ENCODE peak calls at places on chromosomes 2 and 18, in ten cellular contexts. One of them, this sample, is unnamed.

GRCh38 chr18:79754831-79755351 is 42.8 kb upstream of the KCNG2 start:
- DNase-seq in sigmoid colon: peak
- DNase-seq in effector memory CD4-positive, alpha-beta T cell: no peak
- DNase-seq in NCI-H446: no peak
- DNase-seq in AG08395: no peak
- DNase-seq in T follicular helper cell: no peak
- DNase-seq in cardiac muscle cell: no peak
- DNase-seq in neural crest cell: no peak
- DNase-seq in stimulated activated CD8-positive, alpha-beta memory T cell treated with anti-CD3 and anti-CD28 coated beads, Interleukin-4, amount 100 ng/mL, for 24 hours: no peak
- DNase-seq in BJ: no peak
- DNase-seq in this sample: peak

GRCh38 chr2:9990735-9991134 is 39.2 kb downstream of the GRHL1 start:
- DNase-seq in sigmoid colon: no peak
- DNase-seq in effector memory CD4-positive, alpha-beta T cell: no peak
- DNase-seq in NCI-H446: no peak
- DNase-seq in AG08395: peak
- DNase-seq in T follicular helper cell: no peak
- DNase-seq in cardiac muscle cell: peak
- DNase-seq in neural crest cell: no peak
- DNase-seq in stimulated activated CD8-positive, alpha-beta memory T cell treated with anti-CD3 and anti-CD28 coated beads, Interleukin-4, amount 100 ng/mL, for 24 hours: no peak
- DNase-seq in BJ: no peak
- DNase-seq in this sample: no peak

GRCh38 chr2:220446106-220446712 is 818.8 kb downstream of the SLC4A3 start:
- DNase-seq in sigmoid colon: no peak
- DNase-seq in effector memory CD4-positive, alpha-beta T cell: no peak
- DNase-seq in NCI-H446: no peak
- DNase-seq in AG08395: no peak
- DNase-seq in T follicular helper cell: no peak
- DNase-seq in cardiac muscle cell: no peak
- DNase-seq in neural crest cell: no peak
- DNase-seq in stimulated activated CD8-positive, alpha-beta memory T cell treated with anti-CD3 and anti-CD28 coated beads, Interleukin-4, amount 100 ng/mL, for 24 hours: no peak
- DNase-seq in BJ: no peak
- DNase-seq in this sample: no peak

GRCh38 chr18:79988925-79989361 is 580 bp upstream of the TXNL4A start:
- DNase-seq in sigmoid colon: peak
- DNase-seq in effector memory CD4-positive, alpha-beta T cell: no peak
- DNase-seq in NCI-H446: no peak
- DNase-seq in AG08395: peak
- DNase-seq in T follicular helper cell: no peak
- DNase-seq in cardiac muscle cell: peak
- DNase-seq in neural crest cell: no peak
- DNase-seq in stimulated activated CD8-positive, alpha-beta memory T cell treated with anti-CD3 and anti-CD28 coated beads, Interleukin-4, amount 100 ng/mL, for 24 hours: no peak
- DNase-seq in BJ: no peak
- DNase-seq in this sample: no peak

GRCh38 chr2:32357545-32358482 is 991 bp downstream of the BIRC6 start:
- DNase-seq in sigmoid colon: peak
- DNase-seq in effector memory CD4-positive, alpha-beta T cell: peak
- DNase-seq in NCI-H446: no peak
- DNase-seq in AG08395: peak
- DNase-seq in T follicular helper cell: peak
- DNase-seq in cardiac muscle cell: peak
- DNase-seq in neural crest cell: peak
- DNase-seq in stimulated activated CD8-positive, alpha-beta memory T cell treated with anti-CD3 and anti-CD28 coated beads, Interleukin-4, amount 100 ng/mL, for 24 hours: peak
- DNase-seq in BJ: no peak
- DNase-seq in this sample: peak

GRCh38 chr2:26720322-26721166 is 28.0 kb downstream of the KCNK3 start:
- DNase-seq in sigmoid colon: peak
- DNase-seq in effector memory CD4-positive, alpha-beta T cell: no peak
- DNase-seq in NCI-H446: no peak
- DNase-seq in AG08395: peak
- DNase-seq in T follicular helper cell: no peak
- DNase-seq in cardiac muscle cell: peak
- DNase-seq in neural crest cell: no peak
- DNase-seq in stimulated activated CD8-positive, alpha-beta memory T cell treated with anti-CD3 and anti-CD28 coated beads, Interleukin-4, amount 100 ng/mL, for 24 hours: no peak
- DNase-seq in BJ: no peak
- DNase-seq in this sample: no peak

GRCh38 chr2:119136093-119136492 is 22.5 kb downstream of the C1QL2 start:
- DNase-seq in sigmoid colon: no peak
- DNase-seq in effector memory CD4-positive, alpha-beta T cell: no peak
- DNase-seq in NCI-H446: no peak
- DNase-seq in AG08395: no peak
- DNase-seq in T follicular helper cell: no peak
- DNase-seq in cardiac muscle cell: no peak
- DNase-seq in neural crest cell: no peak
- DNase-seq in stimulated activated CD8-positive, alpha-beta memory T cell treated with anti-CD3 and anti-CD28 coated beads, Interleukin-4, amount 100 ng/mL, for 24 hours: no peak
- DNase-seq in BJ: no peak
- DNase-seq in this sample: no peak

GRCh38 chr18:21943456-21943855 is 202.9 kb downstream of the MIB1 start:
- DNase-seq in sigmoid colon: no peak
- DNase-seq in effector memory CD4-positive, alpha-beta T cell: no peak
- DNase-seq in NCI-H446: no peak
- DNase-seq in AG08395: no peak
- DNase-seq in T follicular helper cell: no peak
- DNase-seq in cardiac muscle cell: peak
- DNase-seq in neural crest cell: no peak
- DNase-seq in stimulated activated CD8-positive, alpha-beta memory T cell treated with anti-CD3 and anti-CD28 coated beads, Interleukin-4, amount 100 ng/mL, for 24 hours: no peak
- DNase-seq in BJ: no peak
- DNase-seq in this sample: no peak

GRCh38 chr2:184654945-184655344 is 56.6 kb downstream of the ZNF804A start:
- DNase-seq in sigmoid colon: no peak
- DNase-seq in effector memory CD4-positive, alpha-beta T cell: no peak
- DNase-seq in NCI-H446: no peak
- DNase-seq in AG08395: no peak
- DNase-seq in T follicular helper cell: no peak
- DNase-seq in cardiac muscle cell: peak
- DNase-seq in neural crest cell: no peak
- DNase-seq in stimulated activated CD8-positive, alpha-beta memory T cell treated with anti-CD3 and anti-CD28 coated beads, Interleukin-4, amount 100 ng/mL, for 24 hours: no peak
- DNase-seq in BJ: peak
- DNase-seq in this sample: no peak

GRCh38 chr2:102841107-102841840 is 79.4 kb downstream of the TMEM182 start:
- DNase-seq in sigmoid colon: peak
- DNase-seq in effector memory CD4-positive, alpha-beta T cell: no peak
- DNase-seq in NCI-H446: peak
- DNase-seq in AG08395: peak
- DNase-seq in T follicular helper cell: no peak
- DNase-seq in cardiac muscle cell: peak
- DNase-seq in neural crest cell: peak
- DNase-seq in stimulated activated CD8-positive, alpha-beta memory T cell treated with anti-CD3 and anti-CD28 coated beads, Interleukin-4, amount 100 ng/mL, for 24 hours: no peak
- DNase-seq in BJ: no peak
- DNase-seq in this sample: no peak

GRCh38 chr2:110858135-110858737 is 125.9 kb downstream of the ACOXL start:
- DNase-seq in sigmoid colon: no peak
- DNase-seq in effector memory CD4-positive, alpha-beta T cell: peak
- DNase-seq in NCI-H446: no peak
- DNase-seq in AG08395: no peak
- DNase-seq in T follicular helper cell: peak
- DNase-seq in cardiac muscle cell: no peak
- DNase-seq in neural crest cell: no peak
- DNase-seq in stimulated activated CD8-positive, alpha-beta memory T cell treated with anti-CD3 and anti-CD28 coated beads, Interleukin-4, amount 100 ng/mL, for 24 hours: peak
- DNase-seq in BJ: no peak
- DNase-seq in this sample: no peak

GRCh38 chr18:10381516-10381915 is 72.9 kb upstream of the APCDD1 start:
- DNase-seq in sigmoid colon: no peak
- DNase-seq in effector memory CD4-positive, alpha-beta T cell: no peak
- DNase-seq in NCI-H446: no peak
- DNase-seq in AG08395: no peak
- DNase-seq in T follicular helper cell: no peak
- DNase-seq in cardiac muscle cell: no peak
- DNase-seq in neural crest cell: no peak
- DNase-seq in stimulated activated CD8-positive, alpha-beta memory T cell treated with anti-CD3 and anti-CD28 coated beads, Interleukin-4, amount 100 ng/mL, for 24 hours: no peak
- DNase-seq in BJ: no peak
- DNase-seq in this sample: no peak

GRCh38 chr2:231672617-231673347 is 35.5 kb upstream of the PTMA start:
- DNase-seq in sigmoid colon: peak
- DNase-seq in effector memory CD4-positive, alpha-beta T cell: no peak
- DNase-seq in NCI-H446: no peak
- DNase-seq in AG08395: peak
- DNase-seq in T follicular helper cell: no peak
- DNase-seq in cardiac muscle cell: peak
- DNase-seq in neural crest cell: no peak
- DNase-seq in stimulated activated CD8-positive, alpha-beta memory T cell treated with anti-CD3 and anti-CD28 coated beads, Interleukin-4, amount 100 ng/mL, for 24 hours: no peak
- DNase-seq in BJ: no peak
- DNase-seq in this sample: no peak

GRCh38 chr2:144454466-144455287 is 65.2 kb downstream of the ZEB2 start:
- DNase-seq in sigmoid colon: no peak
- DNase-seq in effector memory CD4-positive, alpha-beta T cell: no peak
- DNase-seq in NCI-H446: no peak
- DNase-seq in AG08395: no peak
- DNase-seq in T follicular helper cell: no peak
- DNase-seq in cardiac muscle cell: no peak
- DNase-seq in neural crest cell: no peak
- DNase-seq in stimulated activated CD8-positive, alpha-beta memory T cell treated with anti-CD3 and anti-CD28 coated beads, Interleukin-4, amount 100 ng/mL, for 24 hours: no peak
- DNase-seq in BJ: no peak
- DNase-seq in this sample: no peak

GRCh38 chr2:54161660-54162059 is 46.2 kb downstream of the ACYP2 start:
- DNase-seq in sigmoid colon: no peak
- DNase-seq in effector memory CD4-positive, alpha-beta T cell: no peak
- DNase-seq in NCI-H446: no peak
- DNase-seq in AG08395: peak
- DNase-seq in T follicular helper cell: no peak
- DNase-seq in cardiac muscle cell: no peak
- DNase-seq in neural crest cell: no peak
- DNase-seq in stimulated activated CD8-positive, alpha-beta memory T cell treated with anti-CD3 and anti-CD28 coated beads, Interleukin-4, amount 100 ng/mL, for 24 hours: no peak
- DNase-seq in BJ: no peak
- DNase-seq in this sample: no peak

GRCh38 chr2:3127710-3128109 is 249.9 kb downstream of the EIPR1 start:
- DNase-seq in sigmoid colon: no peak
- DNase-seq in effector memory CD4-positive, alpha-beta T cell: no peak
- DNase-seq in NCI-H446: no peak
- DNase-seq in AG08395: no peak
- DNase-seq in T follicular helper cell: no peak
- DNase-seq in cardiac muscle cell: no peak
- DNase-seq in neural crest cell: no peak
- DNase-seq in stimulated activated CD8-positive, alpha-beta memory T cell treated with anti-CD3 and anti-CD28 coated beads, Interleukin-4, amount 100 ng/mL, for 24 hours: no peak
- DNase-seq in BJ: no peak
- DNase-seq in this sample: no peak

GRCh38 chr2:24343225-24343882 is 17.0 kb downstream of the ITSN2 start:
- DNase-seq in sigmoid colon: no peak
- DNase-seq in effector memory CD4-positive, alpha-beta T cell: no peak
- DNase-seq in NCI-H446: no peak
- DNase-seq in AG08395: no peak
- DNase-seq in T follicular helper cell: no peak
- DNase-seq in cardiac muscle cell: no peak
- DNase-seq in neural crest cell: no peak
- DNase-seq in stimulated activated CD8-positive, alpha-beta memory T cell treated with anti-CD3 and anti-CD28 coated beads, Interleukin-4, amount 100 ng/mL, for 24 hours: no peak
- DNase-seq in BJ: no peak
- DNase-seq in this sample: no peak

GRCh38 chr2:22273853-22274252 is 1111.1 kb upstream of the KLHL29 start:
- DNase-seq in sigmoid colon: no peak
- DNase-seq in effector memory CD4-positive, alpha-beta T cell: no peak
- DNase-seq in NCI-H446: no peak
- DNase-seq in AG08395: no peak
- DNase-seq in T follicular helper cell: no peak
- DNase-seq in cardiac muscle cell: no peak
- DNase-seq in neural crest cell: no peak
- DNase-seq in stimulated activated CD8-positive, alpha-beta memory T cell treated with anti-CD3 and anti-CD28 coated beads, Interleukin-4, amount 100 ng/mL, for 24 hours: no peak
- DNase-seq in BJ: no peak
- DNase-seq in this sample: no peak

GRCh38 chr2:178962805-178963433 is 87.0 kb downstream of the CCDC141 start:
- DNase-seq in sigmoid colon: no peak
- DNase-seq in effector memory CD4-positive, alpha-beta T cell: no peak
- DNase-seq in NCI-H446: no peak
- DNase-seq in AG08395: no peak
- DNase-seq in T follicular helper cell: no peak
- DNase-seq in cardiac muscle cell: no peak
- DNase-seq in neural crest cell: no peak
- DNase-seq in stimulated activated CD8-positive, alpha-beta memory T cell treated with anti-CD3 and anti-CD28 coated beads, Interleukin-4, amount 100 ng/mL, for 24 hours: no peak
- DNase-seq in BJ: no peak
- DNase-seq in this sample: no peak

GRCh38 chr2:14673351-14673875 is 40.9 kb downstream of the LRATD1 start:
- DNase-seq in sigmoid colon: no peak
- DNase-seq in effector memory CD4-positive, alpha-beta T cell: no peak
- DNase-seq in NCI-H446: no peak
- DNase-seq in AG08395: peak
- DNase-seq in T follicular helper cell: no peak
- DNase-seq in cardiac muscle cell: no peak
- DNase-seq in neural crest cell: no peak
- DNase-seq in stimulated activated CD8-positive, alpha-beta memory T cell treated with anti-CD3 and anti-CD28 coated beads, Interleukin-4, amount 100 ng/mL, for 24 hours: no peak
- DNase-seq in BJ: no peak
- DNase-seq in this sample: no peak

GRCh38 chr2:34096552-34097171 is 497.6 kb upstream of the FAM98A start:
- DNase-seq in sigmoid colon: no peak
- DNase-seq in effector memory CD4-positive, alpha-beta T cell: no peak
- DNase-seq in NCI-H446: no peak
- DNase-seq in AG08395: peak
- DNase-seq in T follicular helper cell: peak
- DNase-seq in cardiac muscle cell: peak
- DNase-seq in neural crest cell: peak
- DNase-seq in stimulated activated CD8-positive, alpha-beta memory T cell treated with anti-CD3 and anti-CD28 coated beads, Interleukin-4, amount 100 ng/mL, for 24 hours: peak
- DNase-seq in BJ: no peak
- DNase-seq in this sample: no peak

GRCh38 chr2:99488999-99489757 is 639 bp downstream of the REV1 start:
- DNase-seq in sigmoid colon: peak
- DNase-seq in effector memory CD4-positive, alpha-beta T cell: peak
- DNase-seq in NCI-H446: no peak
- DNase-seq in AG08395: peak
- DNase-seq in T follicular helper cell: peak
- DNase-seq in cardiac muscle cell: peak
- DNase-seq in neural crest cell: peak
- DNase-seq in stimulated activated CD8-positive, alpha-beta memory T cell treated with anti-CD3 and anti-CD28 coated beads, Interleukin-4, amount 100 ng/mL, for 24 hours: peak
- DNase-seq in BJ: no peak
- DNase-seq in this sample: no peak

GRCh38 chr2:235868224-235868623 is 300.0 kb downstream of the GBX2 start:
- DNase-seq in sigmoid colon: no peak
- DNase-seq in effector memory CD4-positive, alpha-beta T cell: no peak
- DNase-seq in NCI-H446: no peak
- DNase-seq in AG08395: no peak
- DNase-seq in T follicular helper cell: no peak
- DNase-seq in cardiac muscle cell: peak
- DNase-seq in neural crest cell: no peak
- DNase-seq in stimulated activated CD8-positive, alpha-beta memory T cell treated with anti-CD3 and anti-CD28 coated beads, Interleukin-4, amount 100 ng/mL, for 24 hours: no peak
- DNase-seq in BJ: no peak
- DNase-seq in this sample: no peak

GRCh38 chr2:162989507-162989906 is 150.9 kb upstream of the KCNH7 start:
- DNase-seq in sigmoid colon: no peak
- DNase-seq in effector memory CD4-positive, alpha-beta T cell: no peak
- DNase-seq in NCI-H446: no peak
- DNase-seq in AG08395: no peak
- DNase-seq in T follicular helper cell: no peak
- DNase-seq in cardiac muscle cell: no peak
- DNase-seq in neural crest cell: no peak
- DNase-seq in stimulated activated CD8-positive, alpha-beta memory T cell treated with anti-CD3 and anti-CD28 coated beads, Interleukin-4, amount 100 ng/mL, for 24 hours: no peak
- DNase-seq in BJ: no peak
- DNase-seq in this sample: no peak

GRCh38 chr2:101706819-101707177 is 9.3 kb downstream of the MAP4K4 start:
- DNase-seq in sigmoid colon: no peak
- DNase-seq in effector memory CD4-positive, alpha-beta T cell: no peak
- DNase-seq in NCI-H446: no peak
- DNase-seq in AG08395: no peak
- DNase-seq in T follicular helper cell: no peak
- DNase-seq in cardiac muscle cell: no peak
- DNase-seq in neural crest cell: no peak
- DNase-seq in stimulated activated CD8-positive, alpha-beta memory T cell treated with anti-CD3 and anti-CD28 coated beads, Interleukin-4, amount 100 ng/mL, for 24 hours: no peak
- DNase-seq in BJ: no peak
- DNase-seq in this sample: no peak